ENCODE peak calls at places on chromosomes 16 and 17, in seven cellular contexts. F is pancreas, E is RWPE1, R is GM13977, M is IMR-90, Y is lower lobe of right lung, N is sigmoid colon. T is an unnamed sample.

GRCh38 chr17:6497496-6498221 is 53.4 kb downstream of the PIMREG start:
- DNase-seq in M (no peak), E (no peak), N (peak), Y (peak), F (no peak), R (no peak), T (no peak)

GRCh38 chr16:87725596-87726235 is 40.1 kb downstream of the KLHDC4 start:
- DNase-seq in M (peak), N (no peak), Y (peak), R (no peak), E (no peak), F (no peak), T (no peak)

GRCh38 chr17:41500131-41500911 is 5.1 kb downstream of the KRT13 start:
- DNase-seq in N (no peak), M (peak), F (no peak), E (peak), R (no peak), Y (no peak), T (peak)

GRCh38 chr16:89845417-89845816 is 17.1 kb downstream of the SPIRE2 start:
- DNase-seq in Y (no peak), E (no peak), M (no peak), F (no peak), N (no peak), R (peak), T (no peak)

GRCh38 chr16:912684-913613 is 57.8 kb downstream of the LMF1 start:
- DNase-seq in N (no peak), M (no peak), E (no peak), Y (no peak), R (no peak), F (peak), T (no peak)

GRCh38 chr17:77235370-77236080 is 94.8 kb downstream of the SEC14L1 start:
- DNase-seq in Y (peak), F (no peak), N (no peak), E (no peak), R (no peak), M (peak), T (peak)

GRCh38 chr17:82930043-82930923 is 90.5 kb upstream of the ZNF750 start:
- DNase-seq in Y (peak), F (no peak), N (peak), E (no peak), R (no peak), M (no peak), T (no peak)

GRCh38 chr17:83194761-83195329 is 115.4 kb downstream of the METRNL start:
- DNase-seq in Y (peak), N (peak), F (no peak), R (no peak), M (no peak), E (no peak), T (peak)

GRCh38 chr16:71499775-71500364 is 10.7 kb upstream of the ZNF19 start:
- DNase-seq in E (peak), R (peak), N (no peak), Y (no peak), M (peak), F (no peak), T (peak)

GRCh38 chr16:71500964-71501363 is 11.8 kb upstream of the ZNF19 start:
- DNase-seq in R (no peak), Y (no peak), E (no peak), N (no peak), F (no peak), M (no peak), T (no peak)

GRCh38 chr16:71498031-71498430 is 8.9 kb upstream of the ZNF19 start:
- DNase-seq in Y (no peak), M (no peak), N (no peak), R (no peak), E (no peak), F (no peak), T (no peak)

GRCh38 chr16:71504901-71505300 is 15.8 kb upstream of the ZNF19 start:
- DNase-seq in N (no peak), F (no peak), Y (no peak), R (no peak), E (peak), M (no peak), T (peak)

GRCh38 chr16:71501562-71501961 is 12.4 kb upstream of the ZNF19 start:
- DNase-seq in F (no peak), Y (no peak), M (no peak), R (no peak), N (no peak), E (no peak), T (no peak)
- TF ChIP-seq CTCF in F (no peak), Y (no peak), M (no peak), R (peak), N (no peak), E (no peak), T (no peak)

GRCh38 chr16:73215482-73216377 is 167.8 kb upstream of the ZFHX3 start:
- DNase-seq in F (no peak), M (peak), E (no peak), R (no peak), Y (no peak), N (no peak), T (no peak)

GRCh38 chr16:73219176-73219575 is 171.2 kb upstream of the ZFHX3 start:
- DNase-seq in F (no peak), R (no peak), Y (no peak), E (no peak), M (no peak), N (no peak), T (no peak)

GRCh38 chr16:73216932-73217331 is 169.0 kb upstream of the ZFHX3 start:
- DNase-seq in R (no peak), Y (no peak), M (peak), N (no peak), F (no peak), E (no peak), T (no peak)

GRCh38 chr16:73214825-73215481 is 167.0 kb upstream of the ZFHX3 start:
- DNase-seq in Y (no peak), E (no peak), M (peak), R (no peak), N (no peak), F (no peak), T (no peak)

DNA sequence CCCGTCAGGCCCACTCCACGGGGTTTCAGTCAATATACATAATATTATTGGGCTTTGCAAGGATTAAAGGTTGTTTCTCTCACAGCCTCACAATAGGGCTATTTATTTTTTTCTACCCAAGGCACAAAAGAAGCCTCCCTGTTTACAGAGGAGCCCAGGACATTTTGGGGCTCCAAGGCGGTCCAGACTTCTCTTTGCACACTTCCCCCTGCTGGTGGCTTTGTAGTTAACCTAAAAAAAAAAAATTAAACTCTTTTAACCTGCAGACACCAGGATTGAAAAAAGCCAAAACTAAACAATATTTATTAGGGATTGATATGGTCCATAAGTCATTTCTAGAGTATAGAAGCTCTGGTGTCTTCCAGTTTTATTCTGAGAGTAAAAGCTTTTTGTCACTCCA is 169.7 kb upstream of the ZFHX3 start:
- DNase-seq in Y (no peak), F (no peak), M (no peak), R (no peak), E (no peak), N (no peak), T (no peak)
- TF ChIP-seq CTCF in Y (peak), F (no peak), M (peak), R (no peak), E (no peak), N (no peak), T (peak)

GRCh38 chr16:66548868-66549267 is 1.1 kb downstream of the TK2 start:
- DNase-seq in F (no peak), R (no peak), Y (no peak), M (no peak), N (no peak), E (no peak), T (no peak)

GRCh38 chr16:66548068-66548467 is 1.9 kb downstream of the TK2 start:
- DNase-seq in Y (no peak), E (no peak), M (no peak), R (no peak), F (no peak), N (no peak), T (no peak)

GRCh38 chr16:66551362-66551761 is 1.0 kb upstream of the CKLF start:
- DNase-seq in R (peak), E (no peak), Y (peak), M (peak), N (no peak), F (no peak), T (peak)

GRCh38 chr16:66547101-66547989 is 2.6 kb downstream of the TK2 start:
- DNase-seq in N (no peak), M (no peak), Y (no peak), R (no peak), E (no peak), F (no peak), T (no peak)

GRCh38 chr16:66549284-66550131 is at the start of gene TK2:
- DNase-seq in E (peak), F (peak), Y (peak), R (peak), M (peak), N (peak), T (no peak)
- TF ChIP-seq CTCF in E (peak), F (no peak), Y (peak), R (peak), M (peak), N (peak), T (no peak)

DNA sequence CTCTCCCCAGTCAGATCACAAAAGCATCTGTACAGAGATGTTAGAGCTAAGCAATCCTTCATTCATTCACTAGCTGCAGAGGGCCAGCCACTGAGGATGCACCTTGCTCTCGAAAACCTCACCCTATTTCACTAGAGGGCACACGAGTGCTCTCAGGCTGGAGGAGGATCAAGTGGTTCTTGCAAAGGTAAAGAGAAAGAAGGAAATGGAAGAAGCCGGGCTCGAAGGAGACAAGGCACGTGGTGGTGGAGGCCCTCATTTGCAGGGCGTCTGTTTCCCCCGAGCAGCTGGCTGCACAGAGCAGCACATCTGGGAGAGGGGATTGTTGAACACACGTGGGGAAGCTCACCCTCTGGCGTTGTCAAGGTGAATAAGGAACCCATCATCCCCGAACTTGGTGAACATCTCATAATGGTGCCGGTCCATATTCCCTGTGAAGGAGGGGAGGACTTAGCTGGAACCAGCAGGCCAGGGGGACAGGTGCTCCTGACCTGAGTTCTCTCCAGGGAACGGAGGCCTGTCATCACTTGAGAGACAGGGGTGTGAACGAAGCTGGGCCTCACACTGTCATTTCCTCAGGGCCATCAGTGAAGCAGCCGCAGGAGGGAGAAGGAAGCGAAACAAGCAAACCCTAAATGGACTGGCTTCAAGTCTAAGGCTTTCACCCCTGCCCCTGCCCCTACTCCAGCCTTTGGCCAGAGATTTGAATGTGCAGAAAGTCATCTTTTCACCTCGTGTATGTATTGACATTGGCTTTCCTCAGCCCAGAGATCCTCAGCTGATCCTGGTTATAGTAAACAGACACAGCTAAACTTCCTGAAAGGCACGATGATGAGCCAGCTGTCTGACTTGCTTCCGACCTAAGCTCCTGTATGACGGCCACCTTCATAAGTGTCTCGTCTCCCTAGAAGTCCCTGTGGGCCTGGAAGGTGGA is 27.6 kb downstream of the PRKAR1A start:
- DNase-seq in Y (peak), E (no peak), F (no peak), N (no peak), R (no peak), M (no peak), T (no peak)
- TF ChIP-seq CTCF in Y (no peak), E (peak), F (no peak), N (no peak), R (peak), M (no peak), T (no peak)

GRCh38 chr17:80861892-80862291 is 129.7 kb upstream of the CHMP6 start:
- DNase-seq in Y (peak), R (no peak), M (peak), F (no peak), N (peak), E (peak), T (peak)
- TF ChIP-seq CTCF in Y (peak), R (no peak), M (peak), F (no peak), N (peak), E (peak), T (peak)

GRCh38 chr16:63652091-63652490 is 1469.8 kb downstream of the CDH11 start:
- DNase-seq in M (no peak), E (no peak), N (no peak), R (no peak), Y (no peak), F (no peak), T (no peak)
- TF ChIP-seq CTCF in M (no peak), E (no peak), N (no peak), R (no peak), Y (no peak), F (no peak), T (no peak)

DNA sequence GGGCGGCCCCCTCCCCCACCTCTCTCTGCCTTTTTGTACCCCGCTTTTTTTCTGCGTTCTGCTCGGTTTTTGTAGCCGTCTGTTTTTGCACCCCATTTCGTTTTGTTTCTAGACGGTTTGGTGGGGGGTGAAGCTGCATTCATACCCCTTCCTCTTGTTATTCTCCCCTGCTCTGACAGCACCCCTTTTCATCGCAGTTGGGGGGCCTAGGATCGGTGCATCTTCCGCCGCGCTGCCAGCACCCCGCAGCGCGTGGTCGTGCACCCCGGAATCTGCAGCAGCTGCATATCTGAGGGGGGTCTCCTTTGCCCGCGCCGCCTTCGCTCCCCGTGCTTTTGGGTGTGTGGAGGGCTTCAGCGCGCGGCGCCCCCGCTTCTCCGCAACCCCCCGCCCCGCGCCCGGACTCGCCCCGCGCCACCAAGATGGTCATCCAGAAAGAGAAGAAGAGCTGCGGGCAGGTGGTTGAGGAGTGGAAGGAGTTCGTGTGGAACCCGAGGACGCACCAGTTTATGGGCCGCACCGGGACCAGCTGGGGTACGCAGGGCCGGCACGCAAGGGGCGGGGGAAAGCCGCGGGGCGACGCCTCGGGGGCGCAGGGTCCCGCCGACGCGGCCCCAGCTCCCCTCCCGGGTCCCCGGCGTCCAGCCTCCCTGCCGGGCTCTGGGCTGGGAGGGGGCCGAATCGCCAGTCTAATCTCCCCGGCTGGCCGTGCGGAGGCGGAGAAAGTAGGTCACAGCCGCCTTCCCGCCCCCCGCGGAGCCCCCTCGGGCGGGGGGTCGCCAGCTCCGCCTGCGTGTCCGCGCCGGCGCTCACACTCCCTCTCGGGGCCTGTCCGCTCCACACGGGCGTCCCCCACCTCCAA is 602 bp downstream of the ATP1B2 start:
- DNase-seq in N (no peak), Y (no peak), M (no peak), R (no peak), F (no peak), E (no peak), T (no peak)
- TF ChIP-seq CTCF in N (no peak), Y (no peak), M (no peak), R (no peak), F (no peak), E (no peak), T (no peak)

GRCh38 chr17:17171991-17172939 is 33.9 kb downstream of the PLD6 start:
- DNase-seq in N (no peak), M (no peak), Y (peak), R (no peak), E (no peak), F (no peak), T (no peak)
- TF ChIP-seq CTCF in N (no peak), M (no peak), Y (no peak), R (no peak), E (no peak), F (no peak), T (no peak)

DNA sequence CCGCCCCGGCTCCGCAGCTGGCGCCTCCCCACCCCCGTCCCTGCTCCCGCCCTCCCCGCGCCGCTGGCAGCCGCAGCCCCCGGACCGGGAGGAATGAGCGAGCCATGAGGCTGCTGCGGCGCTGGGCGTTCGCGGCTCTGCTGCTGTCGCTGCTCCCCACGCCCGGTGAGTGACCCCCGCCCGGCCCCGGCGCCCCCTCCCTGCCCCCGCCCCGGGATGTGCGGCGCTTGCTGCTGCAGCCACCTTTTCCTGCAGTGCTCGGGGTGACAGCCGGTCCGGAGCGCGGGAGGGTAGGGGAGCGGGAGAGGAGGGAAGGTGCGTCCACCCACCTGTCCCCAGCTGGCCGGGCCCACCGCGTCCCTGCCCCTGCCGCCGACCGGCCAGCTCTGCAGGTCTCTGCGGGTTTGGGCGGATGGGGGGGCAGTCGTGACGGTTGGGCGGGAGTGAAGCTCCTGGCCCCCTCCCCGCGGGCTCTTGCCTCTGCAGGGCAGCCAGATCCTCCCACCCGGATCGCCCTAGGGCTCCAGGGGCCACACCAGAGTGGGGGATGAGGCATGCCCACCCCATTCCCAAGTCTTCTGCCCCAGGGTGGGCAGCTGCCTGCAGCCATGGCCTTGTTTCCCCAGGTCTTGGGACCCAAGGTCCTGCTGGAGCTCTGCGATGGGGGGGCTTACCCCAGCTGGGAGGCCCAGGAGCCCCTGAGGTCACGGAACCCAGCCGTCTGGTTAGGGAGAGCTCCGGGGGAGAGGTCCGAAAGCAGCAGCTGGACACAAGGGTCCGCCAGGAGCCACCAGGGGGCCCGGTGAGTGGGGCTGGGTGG is 518 bp downstream of the ADAM11 start:
- DNase-seq in R (peak), F (no peak), Y (no peak), N (no peak), E (no peak), M (no peak), T (no peak)
- TF ChIP-seq CTCF in R (no peak), F (no peak), Y (no peak), N (no peak), E (no peak), M (no peak), T (no peak)